ENCODE peak calls at places on chromosomes 11 and 22, in six cellular contexts. U, K, O, A, W and E are unnamed samples.
A peak's percentile ranks its signal among the peaks of the same experiment; 100 is the strongest.

GRCh38 chr11:95923441-95923729 is 522 bp downstream of the MTMR2 start:
- DNase-seq in K (no peak), W (no peak), U (no peak), O (no peak), A (no peak), E (no peak)

GRCh38 chr11:94379619-94380018 is 21.6 kb downstream of the GPR83 start:
- DNase-seq in K (no peak), W (no peak), U (no peak), O (no peak), A (no peak), E (no peak)

GRCh38 chr22:44887941-44888366 is 121.9 kb downstream of the PHF21B start:
- DNase-seq in K (no peak), A (no peak), W (no peak), O (no peak), U (no peak), E (no peak)

GRCh38 chr11:132888226-132888625 is 644.1 kb downstream of the OPCML start:
- DNase-seq in U (no peak), W (no peak), K (no peak), A (no peak), O (no peak), E (no peak)

GRCh38 chr22:46070722-46071450 is 79.4 kb upstream of the PPARA start:
- DNase-seq in U (no peak), K (no peak), A (peak; percentile 71), O (no peak), W (peak; percentile 65), E (peak; percentile 29)

GRCh38 chr11:84536456-84536855 is 1090.7 kb downstream of the DLG2 start:
- DNase-seq in U (no peak), O (no peak), W (no peak), A (no peak), K (no peak), E (no peak)

GRCh38 chr11:88521354-88522310 is 184.1 kb upstream of the CTSC start:
- DNase-seq in O (no peak), A (no peak), W (no peak), U (no peak), K (no peak), E (no peak)

GRCh38 chr22:40592352-40593113 is 44.0 kb downstream of the MRTFA start:
- DNase-seq in O (no peak), K (no peak), W (no peak), U (no peak), A (no peak), E (no peak)

GRCh38 chr11:105144887-105145286 is 5.3 kb upstream of the CARD18 start:
- DNase-seq in A (no peak), U (peak; percentile 81), W (no peak), K (peak; percentile 83), O (no peak), E (peak; percentile 58)

GRCh38 chr22:44098966-44099530 is 74.9 kb downstream of the PARVB start:
- DNase-seq in U (no peak), A (no peak), W (no peak), O (no peak), K (no peak), E (no peak)

GRCh38 chr22:17264321-17265052 is 45.3 kb upstream of the ADA2 start:
- DNase-seq in U (no peak), W (no peak), O (no peak), A (no peak), K (no peak), E (no peak)

GRCh38 chr11:117842131-117842941 is 17.8 kb upstream of the FXYD2 start:
- DNase-seq in U (no peak), A (peak; percentile 24), K (no peak), O (peak; percentile 19), W (peak; percentile 72), E (no peak)

GRCh38 chr11:122095950-122096942 is 19.8 kb downstream of the BLID start:
- DNase-seq in O (no peak), K (no peak), W (no peak), U (no peak), A (no peak), E (peak; percentile 79)

GRCh38 chr11:57546869-57547518 is 9.6 kb downstream of the SMTNL1 start:
- DNase-seq in U (no peak), K (peak; percentile 50), O (no peak), A (no peak), W (no peak), E (peak; percentile 61)

GRCh38 chr22:47826016-47826415 is 1063.6 kb downstream of the TBC1D22A start:
- DNase-seq in K (no peak), W (no peak), O (no peak), A (no peak), U (no peak), E (no peak)

GRCh38 chr11:76663461-76663760 is 7.1 kb downstream of the LRRC32 start:
- DNase-seq in O (no peak), W (no peak), A (no peak), K (no peak), U (no peak), E (no peak)

GRCh38 chr11:117011541-117011908 is 86.7 kb downstream of the SIK3 start:
- DNase-seq in A (no peak), W (no peak), K (no peak), O (no peak), U (no peak), E (no peak)

GRCh38 chr11:2737876-2738275 is 38.1 kb upstream of the KCNQ1OT1 start:
- DNase-seq in K (no peak), U (no peak), W (no peak), O (no peak), A (no peak), E (no peak)

GRCh38 chr11:58863697-58864096 is 19.2 kb upstream of the GLYATL2 start:
- DNase-seq in W (no peak), K (no peak), U (no peak), A (no peak), O (no peak), E (no peak)

GRCh38 chr22:30212996-30213441 is 33.5 kb downstream of the LIF start:
- DNase-seq in O (no peak), K (no peak), W (peak; percentile 42), U (no peak), A (no peak), E (no peak)

GRCh38 chr11:34004226-34004625 is 47.3 kb upstream of the CAPRIN1 start:
- DNase-seq in A (no peak), K (no peak), O (no peak), W (no peak), U (peak; percentile 69), E (no peak)

GRCh38 chr11:132205496-132205895 is 835.1 kb downstream of the NTM start:
- DNase-seq in A (no peak), U (no peak), K (no peak), O (no peak), W (no peak), E (no peak)

GRCh38 chr11:135073444-135073843 is 661.4 kb upstream of the B3GAT1 start:
- DNase-seq in U (no peak), O (no peak), W (no peak), K (no peak), A (no peak), E (no peak)

GRCh38 chr11:135069884-135070283 is 657.8 kb upstream of the B3GAT1 start:
- DNase-seq in U (no peak), O (no peak), W (no peak), A (no peak), K (peak; percentile 68), E (peak; percentile 18)

GRCh38 chr11:135075740-135076139 is 663.7 kb upstream of the B3GAT1 start:
- DNase-seq in W (peak; percentile 30), A (peak; percentile 60), O (peak; percentile 19), U (peak; percentile 4), K (peak; percentile 9), E (peak; percentile 32)

GRCh38 chr11:135073870-135074269 is 661.8 kb upstream of the B3GAT1 start:
- DNase-seq in A (no peak), O (no peak), W (no peak), U (no peak), K (no peak), E (no peak)

DNA sequence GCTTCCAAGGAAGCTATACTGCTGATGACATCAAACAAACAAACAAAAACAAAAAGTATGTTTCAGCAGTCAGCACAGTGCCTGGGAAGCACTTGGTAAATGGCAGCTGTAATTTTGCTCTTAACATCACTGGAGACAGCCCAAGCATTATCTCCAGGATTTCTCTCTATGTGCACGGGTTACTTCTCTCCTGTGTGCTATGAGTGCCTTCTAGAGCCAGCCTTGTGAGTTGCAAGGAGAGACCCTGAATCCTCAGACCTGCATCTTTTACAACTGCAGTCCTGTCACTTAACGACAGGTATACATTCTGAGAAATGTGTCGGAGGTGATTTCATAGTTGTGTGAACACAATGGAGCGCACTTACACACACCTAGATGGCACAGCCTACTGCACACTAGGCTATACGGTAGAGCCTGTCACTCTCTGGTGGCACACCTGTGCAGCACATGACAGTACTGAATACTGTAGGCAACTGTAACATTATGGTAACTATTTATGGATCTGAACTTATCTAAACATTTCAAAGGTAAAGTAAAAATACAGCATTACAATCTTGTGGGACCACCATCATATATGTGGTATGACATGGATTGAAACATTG is 662.5 kb upstream of the B3GAT1 start:
- DNase-seq in W (no peak), U (no peak), O (no peak), A (no peak), K (peak; percentile 2), E (no peak)
- TF ChIP-seq CTCF in W (no peak), U (peak; percentile 24), O (no peak), A (no peak), K (peak; percentile 23), E (no peak)

DNA sequence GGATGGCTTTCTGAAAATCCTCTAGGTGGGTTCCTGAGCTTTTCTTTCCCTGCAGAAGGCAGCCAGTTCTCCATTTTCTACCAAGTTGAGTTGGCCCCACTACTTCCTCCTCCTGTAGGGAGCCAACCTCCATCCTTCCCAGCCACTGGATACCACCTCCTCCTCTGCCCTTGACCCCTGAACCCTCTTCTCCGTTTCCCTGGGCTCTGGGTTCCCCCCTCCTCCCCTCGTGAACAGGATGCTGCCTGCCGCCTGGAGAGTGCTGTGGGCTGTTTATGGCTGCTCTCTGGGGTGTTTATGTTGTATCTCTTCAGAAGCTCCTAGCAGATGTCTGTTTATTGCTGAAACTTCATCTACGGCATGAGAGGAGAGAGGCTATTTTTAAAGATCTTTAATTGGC is 8.6 kb downstream of the MICAL2 start:
- DNase-seq in U (no peak), W (no peak), O (no peak), A (no peak), K (no peak), E (no peak)
- TF ChIP-seq CTCF in U (no peak), W (no peak), O (no peak), A (no peak), K (no peak), E (no peak)

GRCh38 chr22:37095113-37095512 is 14.4 kb downstream of the TMPRSS6 start:
- DNase-seq in U (no peak), W (no peak), A (no peak), O (no peak), K (no peak), E (no peak)
- TF ChIP-seq CTCF in U (no peak), W (no peak), A (no peak), O (no peak), K (no peak), E (no peak)

GRCh38 chr11:69552951-69553350 is 71.5 kb downstream of the LINC01488 start:
- DNase-seq in W (no peak), A (no peak), K (peak; percentile 69), U (no peak), O (no peak), E (no peak)
- TF ChIP-seq CTCF in W (no peak), A (no peak), K (no peak), U (no peak), O (no peak), E (no peak)

DNA sequence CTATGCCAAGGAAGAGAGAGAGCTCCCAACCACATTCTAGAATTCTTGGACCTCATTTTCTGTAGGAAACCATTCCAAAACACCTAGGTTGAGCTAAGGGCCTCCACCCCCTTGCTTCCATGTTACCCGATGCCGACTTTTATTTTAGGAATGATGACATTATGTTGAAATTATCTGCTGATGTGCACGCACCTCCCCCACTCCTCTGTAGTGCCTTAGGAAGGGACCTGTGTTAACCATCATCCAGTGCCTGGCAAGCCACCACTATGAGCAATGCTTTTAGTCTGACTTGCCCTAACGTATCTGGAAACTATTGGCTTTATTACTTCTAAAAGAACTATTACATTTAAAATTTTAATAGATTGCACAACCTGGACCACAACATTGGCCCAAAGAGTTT is 42.1 kb downstream of the NCAPD3 start:
- DNase-seq in W (no peak), K (peak; percentile 30), U (no peak), O (no peak), A (no peak), E (peak; percentile 45)
- TF ChIP-seq CTCF in W (no peak), K (no peak), U (no peak), O (no peak), A (no peak), E (no peak)